ENCODE peak calls at places on chromosome 12, in nine cellular contexts. Z is NCI-H1092, D is NCI-H1105 treated with DMSO at 0.1 percent for 48 hours, H is AG08395, Q is globus pallidus, T is NCI-H1417 treated with DMSO at 0.1 percent for 48 hours, W is kidney tubule cell, L is activated gamma-delta T cell treated with Interleukin-2 at 50 U/mL for 16 hours, N is anterior cingulate cortex. B is an unnamed sample.

GRCh38 chr12:68844788-68845695 is 37.1 kb downstream of the MDM2 start:
- DNase-seq in Z (no peak), D (no peak), H (no peak), Q (no peak), T (no peak), W (no peak), L (no peak), N (no peak), B (no peak)

GRCh38 chr12:6180300-6181051 is 19.7 kb upstream of the CD9 start:
- DNase-seq in Z (no peak), D (no peak), H (peak; percentile 62), Q (no peak), T (no peak), W (peak; percentile 84), L (no peak), N (peak; percentile 25), B (no peak)

GRCh38 chr12:92331383-92331782 is 185.7 kb upstream of the BTG1 start:
- DNase-seq in Z (no peak), D (no peak), H (no peak), Q (no peak), T (no peak), W (no peak), L (no peak), N (no peak), B (no peak)

GRCh38 chr12:57844725-57845477 is 1.6 kb downstream of the CTDSP2 start:
- DNase-seq in Z (no peak), D (no peak), H (peak; percentile 87), Q (peak; percentile 64), T (no peak), W (peak; percentile 89), L (no peak), N (no peak), B (no peak)

GRCh38 chr12:45259732-45260480 is 44.0 kb downstream of the ANO6 start:
- DNase-seq in Z (no peak), D (no peak), H (peak; percentile 50), Q (no peak), T (no peak), W (no peak), L (no peak), N (no peak), B (no peak)

GRCh38 chr12:12983420-12984035 is 16.5 kb downstream of the HEBP1 start:
- DNase-seq in Z (no peak), D (peak; percentile 79), H (peak; percentile 73), Q (peak; percentile 87), T (peak; percentile 22), W (peak; percentile 59), L (no peak), N (no peak), B (no peak)

GRCh38 chr12:48078901-48079300 is 27.0 kb downstream of the SENP1 start:
- DNase-seq in Z (no peak), D (no peak), H (peak; percentile 17), Q (no peak), T (no peak), W (no peak), L (no peak), N (no peak), B (no peak)

GRCh38 chr12:32069071-32069470 is 37.6 kb upstream of the BICD1 start:
- DNase-seq in Z (no peak), D (no peak), H (no peak), Q (no peak), T (no peak), W (peak; percentile 77), L (no peak), N (no peak), B (no peak)

GRCh38 chr12:1350934-1351240 is 243.5 kb downstream of the FBXL14 start:
- DNase-seq in Z (no peak), D (no peak), H (no peak), Q (no peak), T (no peak), W (peak; percentile 41), L (no peak), N (no peak), B (no peak)

GRCh38 chr12:51855586-51856428 is 7.3 kb upstream of the FIGNL2 start:
- DNase-seq in Z (no peak), D (no peak), H (peak; percentile 87), Q (no peak), T (no peak), W (peak; percentile 75), L (no peak), N (no peak), B (no peak)

GRCh38 chr12:132153501-132154340 is 9.5 kb downstream of the NOC4L start:
- DNase-seq in Z (peak; percentile 34), D (peak; percentile 76), H (peak; percentile 87), Q (peak; percentile 30), T (peak; percentile 16), W (peak; percentile 77), L (peak; percentile 63), N (no peak), B (peak; percentile 91)

GRCh38 chr12:121132601-121133481 is at the start of gene P2RX7:
- DNase-seq in Z (no peak), D (peak; percentile 77), H (peak; percentile 87), Q (peak; percentile 99), T (peak; percentile 52), W (peak; percentile 91), L (peak; percentile 42), N (peak; percentile 85), B (no peak)

GRCh38 chr12:75623631-75624118 is 112.3 kb upstream of the KRR1 start:
- DNase-seq in Z (no peak), D (no peak), H (peak; percentile 21), Q (peak; percentile 24), T (no peak), W (peak; percentile 52), L (no peak), N (no peak), B (no peak)

GRCh38 chr12:25725874-25726273 is 172.8 kb upstream of the LMNTD1 start:
- DNase-seq in Z (no peak), D (peak; percentile 10), H (peak; percentile 73), Q (no peak), T (no peak), W (no peak), L (no peak), N (no peak), B (no peak)

GRCh38 chr12:5012337-5012736 is 31.3 kb upstream of the KCNA5 start:
- DNase-seq in Z (no peak), D (no peak), H (no peak), Q (peak; percentile 42), T (no peak), W (no peak), L (no peak), N (no peak), B (no peak)